ENCODE peak calls at places on chromosomes 5 and 9, in six cellular contexts. P is iPS-NIHi11; A is SK-N-DZ; I is GM18507; B is activated CD4-positive, alpha-beta T cell treated with anti-CD3 and anti-CD28 coated beads, Interleukin-2, amount 50 U/mL, for 48 hours; M is GM12864. D is an unnamed sample.

GRCh38 chr5:15763754-15764153 is 263.8 kb downstream of the FBXL7 start:
- DNase-seq in P (no peak), A (peak; percentile 11), I (no peak), B (no peak), M (no peak), D (peak; percentile 81)

GRCh38 chr9:95437559-95437958 is 79.2 kb downstream of the PTCH1 start:
- DNase-seq in P (no peak), A (no peak), I (no peak), B (no peak), M (no peak), D (no peak)

GRCh38 chr9:80649001-80649420 is 1040.3 kb downstream of the TLE1 start:
- DNase-seq in P (no peak), A (no peak), I (no peak), B (no peak), M (no peak), D (no peak)

GRCh38 chr5:71699233-71699632 is 19.8 kb upstream of the CARTPT start:
- DNase-seq in P (no peak), A (no peak), I (no peak), B (no peak), M (no peak), D (no peak)

GRCh38 chr5:143016777-143017374 is 246.7 kb downstream of the ARHGAP26 start:
- DNase-seq in P (peak; percentile 46), A (no peak), I (no peak), B (peak; percentile 55), M (no peak), D (peak; percentile 65)

GRCh38 chr9:31894008-31894407 is 490.4 kb upstream of the ACO1 start:
- DNase-seq in P (no peak), A (no peak), I (no peak), B (no peak), M (no peak), D (no peak)

GRCh38 chr5:159071382-159071781 is 28.3 kb downstream of the EBF1 start:
- DNase-seq in P (no peak), A (no peak), I (no peak), B (no peak), M (no peak), D (peak; percentile 42)

GRCh38 chr5:78908173-78908901 is 76.8 kb downstream of the ARSB start:
- DNase-seq in P (peak; percentile 77), A (peak; percentile 68), I (no peak), B (no peak), M (no peak), D (peak; percentile 83)

GRCh38 chr9:114290561-114290986 is 32.3 kb upstream of the ORM1 start:
- DNase-seq in P (no peak), A (no peak), I (no peak), B (no peak), M (no peak), D (no peak)

GRCh38 chr9:130053504-130054427 is at the start of gene GPR107:
- DNase-seq in P (peak; percentile 96), A (peak; percentile 74), I (peak; percentile 86), B (peak; percentile 82), M (no peak), D (peak; percentile 77)

GRCh38 chr9:134992755-134993124 is 75.0 kb upstream of the FCN1 start:
- DNase-seq in P (no peak), A (no peak), I (no peak), B (no peak), M (no peak), D (no peak)

GRCh38 chr5:145495741-145496140 is 339.4 kb downstream of the PRELID2 start:
- DNase-seq in P (peak; percentile 21), A (no peak), I (no peak), B (no peak), M (no peak), D (no peak)

GRCh38 chr5:56490971-56491468 is 257.9 kb upstream of the ANKRD55 start:
- DNase-seq in P (no peak), A (no peak), I (no peak), B (peak; percentile 36), M (no peak), D (peak; percentile 30)

GRCh38 chr9:37997636-37998374 is 71.2 kb downstream of the SHB start:
- DNase-seq in P (peak; percentile 27), A (no peak), I (no peak), B (no peak), M (no peak), D (peak; percentile 49)

GRCh38 chr5:177997319-177997670 is 1.3 kb upstream of the PROP1 start:
- DNase-seq in P (peak; percentile 1), A (no peak), I (no peak), B (no peak), M (no peak), D (no peak)

GRCh38 chr9:76687861-76688374 is 76.3 kb upstream of the PCA3 start:
- DNase-seq in P (no peak), A (no peak), I (no peak), B (no peak), M (no peak), D (no peak)

GRCh38 chr5:405421-405820 is 37.6 kb upstream of the EXOC3 start:
- DNase-seq in P (no peak), A (no peak), I (no peak), B (no peak), M (no peak), D (no peak)

GRCh38 chr5:17151686-17152085 is 65.7 kb upstream of the BASP1 start:
- DNase-seq in P (peak; percentile 50), A (no peak), I (no peak), B (no peak), M (no peak), D (no peak)

GRCh38 chr5:76766746-76767145 is 50.8 kb downstream of the F2R start:
- DNase-seq in P (no peak), A (no peak), I (no peak), B (no peak), M (no peak), D (no peak)

GRCh38 chr9:78573205-78573604 is 276.3 kb downstream of the PSAT1 start:
- DNase-seq in P (no peak), A (no peak), I (no peak), B (no peak), M (no peak), D (peak; percentile 2)

GRCh38 chr5:177478711-177479646 is 5.5 kb upstream of the DBN1 start:
- DNase-seq in P (no peak), A (peak; percentile 87), I (no peak), B (no peak), M (no peak), D (no peak)

GRCh38 chr9:88741335-88741734 is 206.4 kb downstream of the NXNL2 start:
- DNase-seq in P (peak; percentile 42), A (no peak), I (no peak), B (peak; percentile 13), M (no peak), D (peak; percentile 37)

GRCh38 chr5:2207966-2208544 is 325.3 kb upstream of the IRX4 start:
- DNase-seq in P (peak; percentile 82), A (no peak), I (no peak), B (no peak), M (no peak), D (peak; percentile 15)

GRCh38 chr5:9288234-9288633 is 257.6 kb downstream of the SEMA5A start:
- DNase-seq in P (no peak), A (no peak), I (no peak), B (no peak), M (no peak), D (no peak)

GRCh38 chr5:10140195-10140973 is 109.3 kb downstream of the ATPSCKMT start:
- DNase-seq in P (peak; percentile 70), A (peak; percentile 30), I (no peak), B (no peak), M (no peak), D (peak; percentile 30)

GRCh38 chr5:97041239-97041638 is 101.2 kb downstream of the LIX1 start:
- DNase-seq in P (no peak), A (no peak), I (no peak), B (no peak), M (no peak), D (no peak)

GRCh38 chr9:136225748-136226679 is 19.6 kb downstream of the QSOX2 start:
- DNase-seq in P (peak; percentile 93), A (peak; percentile 57), I (peak; percentile 73), B (peak; percentile 75), M (peak; percentile 45), D (peak; percentile 75)

GRCh38 chr9:135884328-135885035 is 22.9 kb downstream of the CAMSAP1 start:
- DNase-seq in P (no peak), A (no peak), I (no peak), B (no peak), M (no peak), D (no peak)

GRCh38 chr9:135343733-135344522 is 135.7 kb upstream of the PPP1R26 start:
- DNase-seq in P (peak; percentile 94), A (peak; percentile 60), I (peak; percentile 46), B (peak; percentile 62), M (no peak), D (peak; percentile 81)

GRCh38 chr5:76763136-76763535 is 47.2 kb downstream of the F2R start:
- DNase-seq in P (no peak), A (no peak), I (no peak), B (no peak), M (no peak), D (no peak)

GRCh38 chr5:176578391-176578808 is 29.3 kb downstream of the CDHR2 start:
- DNase-seq in P (peak; percentile 92), A (peak; percentile 80), I (peak; percentile 25), B (peak; percentile 45), M (peak; percentile 15), D (peak; percentile 69)

GRCh38 chr9:82467478-82467877 is 478.9 kb downstream of the SPATA31D1 start:
- DNase-seq in P (no peak), A (no peak), I (no peak), B (no peak), M (no peak), D (peak; percentile 88)

GRCh38 chr5:138334867-138335447 is 3.1 kb upstream of the FAM53C start:
- DNase-seq in P (no peak), A (no peak), I (no peak), B (no peak), M (no peak), D (peak; percentile 16)

GRCh38 chr5:33631786-33632185 is 191.0 kb downstream of the TARS1 start:
- DNase-seq in P (no peak), A (no peak), I (peak; percentile 4), B (no peak), M (peak; percentile 47), D (no peak)

GRCh38 chr5:78576376-78576775 is 72.2 kb downstream of the LHFPL2 start:
- DNase-seq in P (no peak), A (no peak), I (no peak), B (no peak), M (no peak), D (no peak)

GRCh38 chr5:158285771-158286170 is 426.8 kb upstream of the CLINT1 start:
- DNase-seq in P (no peak), A (no peak), I (no peak), B (no peak), M (no peak), D (peak; percentile 24)

GRCh38 chr9:125659954-125660353 is 47.1 kb downstream of the MAPKAP1 start:
- DNase-seq in P (no peak), A (no peak), I (no peak), B (no peak), M (no peak), D (no peak)

GRCh38 chr5:40410939-40411635 is 268.6 kb upstream of the PTGER4 start:
- DNase-seq in P (no peak), A (no peak), I (no peak), B (no peak), M (no peak), D (no peak)

GRCh38 chr9:36268007-36268427 is 9.8 kb upstream of the GNE start:
- DNase-seq in P (no peak), A (no peak), I (no peak), B (no peak), M (no peak), D (no peak)

GRCh38 chr9:126248680-126249079 is 77.9 kb upstream of the MVB12B start:
- DNase-seq in P (no peak), A (no peak), I (no peak), B (no peak), M (no peak), D (no peak)

D was measured in NCI-H82.